ENCODE peak calls at places on chromosomes 2 and 18, in ten cellular contexts. One of them, this sample, is unnamed.

GRCh38 chr2:1993711-1994682 is 249.7 kb upstream of the PXDN start:
- DNase-seq in endothelial cell of umbilical vein: peak
- DNase-seq in breast epithelium: no peak
- DNase-seq in transverse colon: no peak
- DNase-seq in sigmoid colon: no peak
- DNase-seq in GM12878: no peak
- DNase-seq in HCT116: no peak
- DNase-seq in prostate gland: no peak
- DNase-seq in HepG2: no peak
- DNase-seq in stomach: no peak
- DNase-seq in this sample: no peak

GRCh38 chr2:48145845-48146452 is 239.7 kb upstream of the FBXO11 start:
- DNase-seq in endothelial cell of umbilical vein: no peak
- DNase-seq in breast epithelium: no peak
- DNase-seq in transverse colon: no peak
- DNase-seq in sigmoid colon: no peak
- DNase-seq in GM12878: no peak
- DNase-seq in HCT116: no peak
- DNase-seq in prostate gland: no peak
- DNase-seq in HepG2: peak
- DNase-seq in stomach: no peak
- DNase-seq in this sample: no peak

GRCh38 chr18:63505566-63506335 is 29.0 kb downstream of the SERPINB5 start:
- DNase-seq in endothelial cell of umbilical vein: peak
- DNase-seq in breast epithelium: no peak
- DNase-seq in transverse colon: peak
- DNase-seq in sigmoid colon: no peak
- DNase-seq in GM12878: no peak
- DNase-seq in HCT116: peak
- DNase-seq in prostate gland: no peak
- DNase-seq in HepG2: peak
- DNase-seq in stomach: no peak
- DNase-seq in this sample: no peak

GRCh38 chr18:50507120-50507590 is 52.7 kb upstream of the MAPK4 start:
- DNase-seq in endothelial cell of umbilical vein: no peak
- DNase-seq in breast epithelium: no peak
- DNase-seq in transverse colon: peak
- DNase-seq in sigmoid colon: peak
- DNase-seq in GM12878: no peak
- DNase-seq in HCT116: no peak
- DNase-seq in prostate gland: peak
- DNase-seq in HepG2: peak
- DNase-seq in stomach: peak
- DNase-seq in this sample: no peak

GRCh38 chr2:168574856-168575630 is 119.0 kb downstream of the CERS6 start:
- DNase-seq in endothelial cell of umbilical vein: no peak
- DNase-seq in breast epithelium: no peak
- DNase-seq in transverse colon: no peak
- DNase-seq in sigmoid colon: no peak
- DNase-seq in GM12878: no peak
- DNase-seq in HCT116: no peak
- DNase-seq in prostate gland: no peak
- DNase-seq in HepG2: no peak
- DNase-seq in stomach: no peak
- DNase-seq in this sample: no peak

GRCh38 chr18:65527879-65528633 is 222.8 kb upstream of the CDH7 start:
- DNase-seq in endothelial cell of umbilical vein: no peak
- DNase-seq in breast epithelium: no peak
- DNase-seq in transverse colon: no peak
- DNase-seq in sigmoid colon: no peak
- DNase-seq in GM12878: no peak
- DNase-seq in HCT116: no peak
- DNase-seq in prostate gland: no peak
- DNase-seq in HepG2: no peak
- DNase-seq in stomach: no peak
- DNase-seq in this sample: no peak

GRCh38 chr2:38978504-38978903 is 88.8 kb downstream of the ARHGEF33 start:
- DNase-seq in endothelial cell of umbilical vein: no peak
- DNase-seq in breast epithelium: no peak
- DNase-seq in transverse colon: no peak
- DNase-seq in sigmoid colon: no peak
- DNase-seq in GM12878: no peak
- DNase-seq in HCT116: no peak
- DNase-seq in prostate gland: no peak
- DNase-seq in HepG2: no peak
- DNase-seq in stomach: no peak
- DNase-seq in this sample: no peak

GRCh38 chr2:186554450-186554849 is 35.4 kb upstream of the ITGAV start:
- DNase-seq in endothelial cell of umbilical vein: peak
- DNase-seq in breast epithelium: no peak
- DNase-seq in transverse colon: no peak
- DNase-seq in sigmoid colon: no peak
- DNase-seq in GM12878: no peak
- DNase-seq in HCT116: no peak
- DNase-seq in prostate gland: no peak
- DNase-seq in HepG2: no peak
- DNase-seq in stomach: no peak
- DNase-seq in this sample: no peak

GRCh38 chr2:140648390-140648789 is 1482.4 kb downstream of the LRP1B start:
- DNase-seq in endothelial cell of umbilical vein: no peak
- DNase-seq in breast epithelium: no peak
- DNase-seq in transverse colon: no peak
- DNase-seq in sigmoid colon: no peak
- DNase-seq in GM12878: no peak
- DNase-seq in HCT116: no peak
- DNase-seq in prostate gland: no peak
- DNase-seq in HepG2: no peak
- DNase-seq in stomach: no peak
- DNase-seq in this sample: no peak

GRCh38 chr2:236731767-236732580 is 162.3 kb downstream of the ACKR3 start:
- DNase-seq in endothelial cell of umbilical vein: no peak
- DNase-seq in breast epithelium: peak
- DNase-seq in transverse colon: peak
- DNase-seq in sigmoid colon: peak
- DNase-seq in GM12878: no peak
- DNase-seq in HCT116: no peak
- DNase-seq in prostate gland: no peak
- DNase-seq in HepG2: no peak
- DNase-seq in stomach: no peak
- DNase-seq in this sample: no peak

GRCh38 chr18:21335927-21336488 is 94.0 kb downstream of the GREB1L start:
- DNase-seq in endothelial cell of umbilical vein: no peak
- DNase-seq in breast epithelium: no peak
- DNase-seq in transverse colon: no peak
- DNase-seq in sigmoid colon: no peak
- DNase-seq in GM12878: no peak
- DNase-seq in HCT116: no peak
- DNase-seq in prostate gland: no peak
- DNase-seq in HepG2: no peak
- DNase-seq in stomach: no peak
- DNase-seq in this sample: no peak

GRCh38 chr2:200380139-200380561 is 73.7 kb downstream of the SPATS2L start:
- DNase-seq in endothelial cell of umbilical vein: no peak
- DNase-seq in breast epithelium: no peak
- DNase-seq in transverse colon: no peak
- DNase-seq in sigmoid colon: no peak
- DNase-seq in GM12878: no peak
- DNase-seq in HCT116: no peak
- DNase-seq in prostate gland: no peak
- DNase-seq in HepG2: no peak
- DNase-seq in stomach: no peak
- DNase-seq in this sample: no peak

GRCh38 chr2:83565231-83566025 is 893.7 kb downstream of the SUCLG1 start:
- DNase-seq in endothelial cell of umbilical vein: no peak
- DNase-seq in breast epithelium: no peak
- DNase-seq in transverse colon: no peak
- DNase-seq in sigmoid colon: no peak
- DNase-seq in GM12878: no peak
- DNase-seq in HCT116: no peak
- DNase-seq in prostate gland: no peak
- DNase-seq in HepG2: no peak
- DNase-seq in stomach: no peak
- DNase-seq in this sample: no peak

GRCh38 chr2:5067816-5068215 is 624.4 kb upstream of the SOX11 start:
- DNase-seq in endothelial cell of umbilical vein: no peak
- DNase-seq in breast epithelium: no peak
- DNase-seq in transverse colon: no peak
- DNase-seq in sigmoid colon: no peak
- DNase-seq in GM12878: no peak
- DNase-seq in HCT116: no peak
- DNase-seq in prostate gland: no peak
- DNase-seq in HepG2: no peak
- DNase-seq in stomach: no peak
- DNase-seq in this sample: no peak
- TF ChIP-seq POLR2AphosphoS5 in endothelial cell of umbilical vein: no peak
- TF ChIP-seq POLR2AphosphoS5 in breast epithelium: no peak
- TF ChIP-seq POLR2AphosphoS5 in transverse colon: no peak
- TF ChIP-seq POLR2AphosphoS5 in sigmoid colon: no peak
- TF ChIP-seq POLR2AphosphoS5 in GM12878: no peak
- TF ChIP-seq POLR2AphosphoS5 in HCT116: no peak
- TF ChIP-seq POLR2AphosphoS5 in prostate gland: no peak
- TF ChIP-seq POLR2AphosphoS5 in HepG2: no peak
- TF ChIP-seq POLR2AphosphoS5 in stomach: no peak
- TF ChIP-seq POLR2AphosphoS5 in this sample: no peak

DNA sequence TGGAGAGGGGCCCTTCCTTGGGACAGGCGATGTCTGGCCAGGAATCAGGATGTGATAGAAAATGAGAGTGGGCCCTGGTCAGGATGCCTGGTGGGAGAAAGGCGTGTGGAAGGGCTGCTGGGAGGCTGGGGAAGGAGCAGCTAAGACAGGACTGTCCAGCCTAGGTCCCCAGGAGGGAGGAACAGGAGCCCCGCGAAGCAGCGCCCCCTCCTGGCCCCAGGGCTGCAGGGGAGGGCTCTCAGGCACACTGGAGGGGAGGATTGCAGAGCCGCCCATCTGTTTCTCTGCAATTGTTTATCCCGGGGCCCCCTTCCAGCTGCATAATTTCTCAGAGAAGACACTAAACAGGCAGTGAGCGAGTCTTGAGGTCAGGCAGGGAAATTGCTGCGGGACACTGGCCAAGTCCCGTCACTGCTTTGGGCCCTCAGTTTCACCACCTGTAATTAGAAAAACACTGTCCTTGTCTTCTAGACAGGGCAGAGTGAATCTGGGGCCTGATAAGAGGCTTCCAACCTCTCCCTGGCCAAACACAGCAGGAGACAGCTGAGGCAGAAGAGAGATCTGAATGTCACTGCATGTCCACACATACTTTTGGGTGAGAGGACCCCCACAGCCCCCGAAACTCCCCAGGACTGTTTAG is 3.9 kb upstream of the NPPC start:
- DNase-seq in endothelial cell of umbilical vein: no peak
- DNase-seq in breast epithelium: peak
- DNase-seq in transverse colon: no peak
- DNase-seq in sigmoid colon: peak
- DNase-seq in GM12878: no peak
- DNase-seq in HCT116: no peak
- DNase-seq in prostate gland: no peak
- DNase-seq in HepG2: no peak
- DNase-seq in stomach: peak
- DNase-seq in this sample: peak
- H3K27ac ChIP-seq in endothelial cell of umbilical vein: no peak
- H3K27ac ChIP-seq in breast epithelium: no peak
- H3K27ac ChIP-seq in transverse colon: no peak
- H3K27ac ChIP-seq in sigmoid colon: no peak
- H3K27ac ChIP-seq in GM12878: no peak
- H3K27ac ChIP-seq in HCT116: no peak
- H3K27ac ChIP-seq in prostate gland: no peak
- H3K27ac ChIP-seq in HepG2: no peak
- H3K27ac ChIP-seq in stomach: no peak
- H3K27ac ChIP-seq in this sample: no peak

GRCh38 chr18:23689031-23689615 is at the start of gene LAMA3:
- DNase-seq in endothelial cell of umbilical vein: peak
- DNase-seq in breast epithelium: peak
- DNase-seq in transverse colon: peak
- DNase-seq in sigmoid colon: peak
- DNase-seq in GM12878: no peak
- DNase-seq in HCT116: no peak
- DNase-seq in prostate gland: peak
- DNase-seq in HepG2: no peak
- DNase-seq in stomach: peak
- DNase-seq in this sample: peak
- TF ChIP-seq POLR2A in endothelial cell of umbilical vein: no peak
- TF ChIP-seq POLR2A in breast epithelium: no peak
- TF ChIP-seq POLR2A in transverse colon: no peak
- TF ChIP-seq POLR2A in sigmoid colon: no peak
- TF ChIP-seq POLR2A in GM12878: no peak
- TF ChIP-seq POLR2A in HCT116: no peak
- TF ChIP-seq POLR2A in prostate gland: peak
- TF ChIP-seq POLR2A in HepG2: no peak
- TF ChIP-seq POLR2A in stomach: no peak
- TF ChIP-seq POLR2A in this sample: no peak

GRCh38 chr2:241702155-241702404 is 241 bp downstream of the ING5 start:
- DNase-seq in endothelial cell of umbilical vein: no peak
- DNase-seq in breast epithelium: no peak
- DNase-seq in transverse colon: no peak
- DNase-seq in sigmoid colon: no peak
- DNase-seq in GM12878: peak
- DNase-seq in HCT116: no peak
- DNase-seq in prostate gland: no peak
- DNase-seq in HepG2: no peak
- DNase-seq in stomach: no peak
- DNase-seq in this sample: no peak

GRCh38 chr2:241703128-241703604 is 1.3 kb downstream of the ING5 start:
- DNase-seq in endothelial cell of umbilical vein: peak
- DNase-seq in breast epithelium: no peak
- DNase-seq in transverse colon: no peak
- DNase-seq in sigmoid colon: no peak
- DNase-seq in GM12878: no peak
- DNase-seq in HCT116: no peak
- DNase-seq in prostate gland: no peak
- DNase-seq in HepG2: no peak
- DNase-seq in stomach: peak
- DNase-seq in this sample: no peak

GRCh38 chr2:241701155-241701404 is 759 bp upstream of the ING5 start:
- DNase-seq in endothelial cell of umbilical vein: no peak
- DNase-seq in breast epithelium: no peak
- DNase-seq in transverse colon: no peak
- DNase-seq in sigmoid colon: no peak
- DNase-seq in GM12878: peak
- DNase-seq in HCT116: no peak
- DNase-seq in prostate gland: no peak
- DNase-seq in HepG2: no peak
- DNase-seq in stomach: no peak
- DNase-seq in this sample: no peak

GRCh38 chr2:241701405-241702154 is at the start of gene ING5:
- DNase-seq in endothelial cell of umbilical vein: peak
- DNase-seq in breast epithelium: peak
- DNase-seq in transverse colon: peak
- DNase-seq in sigmoid colon: peak
- DNase-seq in GM12878: peak
- DNase-seq in HCT116: peak
- DNase-seq in prostate gland: peak
- DNase-seq in HepG2: peak
- DNase-seq in stomach: peak
- DNase-seq in this sample: peak

GRCh38 chr2:241702405-241703127 is 727 bp downstream of the ING5 start:
- DNase-seq in endothelial cell of umbilical vein: peak
- DNase-seq in breast epithelium: peak
- DNase-seq in transverse colon: peak
- DNase-seq in sigmoid colon: peak
- DNase-seq in GM12878: peak
- DNase-seq in HCT116: peak
- DNase-seq in prostate gland: peak
- DNase-seq in HepG2: peak
- DNase-seq in stomach: peak
- DNase-seq in this sample: peak
- TF ChIP-seq POLR2AphosphoS5 in endothelial cell of umbilical vein: peak
- TF ChIP-seq POLR2AphosphoS5 in breast epithelium: no peak
- TF ChIP-seq POLR2AphosphoS5 in transverse colon: no peak
- TF ChIP-seq POLR2AphosphoS5 in sigmoid colon: no peak
- TF ChIP-seq POLR2AphosphoS5 in GM12878: no peak
- TF ChIP-seq POLR2AphosphoS5 in HCT116: peak
- TF ChIP-seq POLR2AphosphoS5 in prostate gland: no peak
- TF ChIP-seq POLR2AphosphoS5 in HepG2: no peak
- TF ChIP-seq POLR2AphosphoS5 in stomach: no peak
- TF ChIP-seq POLR2AphosphoS5 in this sample: no peak

This sample was measured in spleen.